ENCODE peak calls at places on chromosomes 13 and 19, in eight cellular contexts. W, Z, D, Y, Q, B, K and F are unnamed samples.

GRCh38 chr19:50181121-50181520 is 18.0 kb upstream of the IZUMO2 start:
- DNase-seq in W (no peak), Y (no peak), D (no peak), K (no peak), Q (no peak), B (no peak), Z (no peak), F (no peak)

GRCh38 chr13:44903596-44903995 is 85.7 kb downstream of the NUFIP1 start:
- DNase-seq in B (no peak), D (no peak), Z (no peak), Q (peak; percentile 76), W (peak; percentile 64), K (peak; percentile 94), Y (no peak), F (no peak)

GRCh38 chr13:106114981-106115554 is 420.4 kb downstream of the EFNB2 start:
- DNase-seq in Y (no peak), B (no peak), K (no peak), Q (no peak), D (no peak), Z (no peak), W (peak; percentile 21), F (no peak)

GRCh38 chr13:48819376-48819775 is 156.3 kb upstream of the FNDC3A start:
- DNase-seq in K (no peak), Y (no peak), W (no peak), D (no peak), Q (no peak), Z (no peak), B (no peak), F (no peak)

GRCh38 chr13:112928958-112929777 is 39.8 kb upstream of the MCF2L start:
- DNase-seq in D (no peak), Y (no peak), K (no peak), Z (no peak), B (no peak), Q (peak; percentile 10), W (no peak), F (no peak)

GRCh38 chr19:372306-372890 is 27.8 kb upstream of the MIER2 start:
- DNase-seq in Q (peak; percentile 3), W (peak; percentile 60), K (peak; percentile 78), B (no peak), Y (no peak), D (no peak), Z (no peak), F (no peak)

GRCh38 chr19:18833141-18833476 is 1.4 kb downstream of the UPF1 start:
- DNase-seq in K (no peak), W (no peak), B (no peak), Q (no peak), D (no peak), Z (no peak), Y (no peak), F (no peak)

GRCh38 chr13:109818891-109819290 is 32.5 kb upstream of the IRS2 start:
- DNase-seq in W (no peak), Y (no peak), K (no peak), Q (no peak), Z (no peak), D (no peak), B (no peak), F (no peak)

GRCh38 chr13:39451860-39452301 is 151.1 kb downstream of the LHFPL6 start:
- DNase-seq in W (no peak), K (peak; percentile 67), Q (peak; percentile 7), Z (no peak), B (no peak), Y (no peak), D (no peak), F (no peak)

GRCh38 chr19:54572696-54573311 is 786 bp upstream of the LILRA2 start:
- DNase-seq in B (no peak), W (no peak), K (no peak), Z (no peak), Y (no peak), D (no peak), Q (no peak), F (no peak)

GRCh38 chr19:7953060-7953459 is 9.6 kb upstream of the TIMM44 start:
- DNase-seq in W (no peak), D (no peak), Z (no peak), K (no peak), B (no peak), Y (no peak), Q (no peak), F (no peak)

GRCh38 chr19:40907968-40908735 is 26.1 kb upstream of the CYP2A7 start:
- DNase-seq in Y (no peak), B (peak; percentile 33), Q (no peak), Z (no peak), K (peak; percentile 54), D (peak; percentile 46), W (no peak), F (peak; percentile 25)

GRCh38 chr13:45113809-45114208 is 6.5 kb upstream of the GTF2F2 start:
- DNase-seq in B (no peak), K (no peak), Z (no peak), Y (no peak), D (no peak), W (no peak), Q (no peak), F (no peak)

GRCh38 chr13:19810996-19811881 is 28.5 kb upstream of the PSPC1 start:
- DNase-seq in Z (no peak), Y (no peak), W (no peak), Q (peak; percentile 8), D (no peak), K (no peak), B (no peak), F (no peak)

GRCh38 chr13:97333983-97334382 is 100.0 kb upstream of the RAP2A start:
- DNase-seq in W (no peak), K (no peak), D (no peak), Q (no peak), B (no peak), Y (no peak), Z (no peak), F (no peak)
- TF ChIP-seq CTCF in W (no peak), K (no peak), D (no peak), Q (peak; percentile 18), B (no peak), Y (no peak), Z (no peak), F (no peak)

GRCh38 chr19:51641648-51642047 is 5.0 kb downstream of the SIGLEC14 start:
- DNase-seq in Y (no peak), K (no peak), Q (no peak), W (no peak), Z (no peak), D (no peak), B (no peak), F (no peak)

GRCh38 chr19:51639916-51640315 is 6.7 kb downstream of the SIGLEC14 start:
- DNase-seq in K (no peak), D (no peak), B (no peak), W (no peak), Q (no peak), Z (no peak), Y (no peak), F (no peak)

GRCh38 chr19:51632126-51632525 is 1.9 kb upstream of the SIGLEC5 start:
- DNase-seq in Z (no peak), Q (no peak), W (no peak), Y (no peak), D (no peak), B (no peak), K (no peak), F (no peak)

GRCh38 chr19:51640371-51640770 is 6.3 kb downstream of the SIGLEC14 start:
- DNase-seq in D (no peak), Y (no peak), Z (no peak), W (no peak), B (no peak), K (no peak), Q (no peak), F (no peak)

GRCh38 chr19:51637362-51637978 is 7.3 kb upstream of the SIGLEC5 start:
- DNase-seq in B (no peak), Z (no peak), Q (no peak), Y (no peak), D (no peak), W (no peak), K (no peak), F (no peak)
- TF ChIP-seq CTCF in B (no peak), Z (peak; percentile 26), Q (no peak), Y (peak; percentile 40), D (peak; percentile 57), W (peak; percentile 40), K (peak; percentile 8), F (peak; percentile 42)

GRCh38 chr19:35330475-35330874 is 1.5 kb downstream of the CD22 start:
- DNase-seq in W (no peak), B (no peak), Q (no peak), Y (no peak), D (no peak), K (no peak), Z (no peak), F (no peak)
- TF ChIP-seq CTCF in W (no peak), B (no peak), Q (no peak), Y (no peak), D (no peak), K (no peak), Z (no peak), F (no peak)

GRCh38 chr13:90591927-90592268 is 755.6 kb upstream of the MIR17HG start:
- DNase-seq in D (no peak), Y (no peak), Q (no peak), Z (no peak), B (no peak), K (no peak), W (no peak), F (no peak)

GRCh38 chr13:90594694-90595093 is 752.8 kb upstream of the MIR17HG start:
- DNase-seq in Q (peak; percentile 19), B (no peak), Z (no peak), D (no peak), K (no peak), W (no peak), Y (no peak), F (no peak)

GRCh38 chr13:90592943-90593342 is 754.5 kb upstream of the MIR17HG start:
- DNase-seq in K (no peak), Y (no peak), Z (no peak), B (no peak), D (no peak), Q (no peak), W (no peak), F (no peak)

GRCh38 chr13:90591260-90591926 is 756.1 kb upstream of the MIR17HG start:
- DNase-seq in K (no peak), D (no peak), Y (no peak), B (no peak), Q (no peak), W (no peak), Z (no peak), F (no peak)
- TF ChIP-seq CTCF in K (no peak), D (no peak), Y (no peak), B (no peak), Q (no peak), W (no peak), Z (no peak), F (no peak)

DNA sequence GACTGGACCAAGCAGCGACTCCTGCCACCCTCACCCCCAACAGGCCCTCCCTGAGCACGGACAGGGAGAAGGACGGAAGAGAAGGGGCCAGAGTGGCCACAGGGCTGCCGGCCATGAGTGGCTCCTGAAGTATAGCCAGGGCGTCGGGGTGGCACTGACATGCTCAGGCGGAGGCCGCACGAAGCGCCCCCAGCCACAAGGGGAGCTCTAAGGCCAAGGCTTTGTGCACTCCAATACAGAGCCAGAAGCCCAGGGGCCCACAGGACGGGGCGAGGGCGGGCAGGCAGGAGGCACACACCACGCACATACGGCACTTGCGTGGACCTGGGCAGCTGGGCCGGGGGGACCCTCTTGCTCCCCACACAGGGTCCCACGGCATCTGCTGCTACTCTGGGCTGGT is 52.0 kb downstream of the KLF2 start:
- DNase-seq in Q (no peak), B (no peak), Z (no peak), K (peak; percentile 57), D (peak; percentile 34), Y (no peak), W (no peak), F (peak; percentile 56)
- TF ChIP-seq CTCF in Q (peak; percentile 69), B (no peak), Z (no peak), K (peak; percentile 27), D (peak; percentile 28), Y (peak; percentile 56), W (peak; percentile 39), F (peak; percentile 41)